ENCODE peak calls at places on chromosomes 2 and 18, in nine cellular contexts. One of them, this sample, is unnamed.

GRCh38 chr2:62803961-62804360 is 98.4 kb downstream of the EHBP1 start:
- DNase-seq in HepG2: no peak
- DNase-seq in stomach: no peak
- DNase-seq in upper lobe of left lung: no peak
- DNase-seq in HL-60: no peak
- DNase-seq in HCT116: no peak
- DNase-seq in breast epithelium: no peak
- DNase-seq in spleen: no peak
- DNase-seq in vagina: no peak
- DNase-seq in this sample: no peak

GRCh38 chr18:46736736-46737135 is 20.1 kb downstream of the ST8SIA5 start:
- DNase-seq in HepG2: no peak
- DNase-seq in stomach: no peak
- DNase-seq in upper lobe of left lung: no peak
- DNase-seq in HL-60: no peak
- DNase-seq in HCT116: no peak
- DNase-seq in breast epithelium: no peak
- DNase-seq in spleen: no peak
- DNase-seq in vagina: no peak
- DNase-seq in this sample: no peak

GRCh38 chr18:10771053-10771709 is 245.4 kb downstream of the NAPG start:
- DNase-seq in HepG2: no peak
- DNase-seq in stomach: no peak
- DNase-seq in upper lobe of left lung: no peak
- DNase-seq in HL-60: no peak
- DNase-seq in HCT116: no peak
- DNase-seq in breast epithelium: no peak
- DNase-seq in spleen: no peak
- DNase-seq in vagina: no peak
- DNase-seq in this sample: no peak

GRCh38 chr18:57802166-57802868 is 798 bp downstream of the ATP8B1 start:
- DNase-seq in HepG2: no peak
- DNase-seq in stomach: no peak
- DNase-seq in upper lobe of left lung: peak; percentile 80
- DNase-seq in HL-60: no peak
- DNase-seq in HCT116: no peak
- DNase-seq in breast epithelium: no peak
- DNase-seq in spleen: peak; percentile 77
- DNase-seq in vagina: no peak
- DNase-seq in this sample: no peak

GRCh38 chr2:234368861-234369261 is 128.0 kb downstream of the ARL4C start:
- DNase-seq in HepG2: no peak
- DNase-seq in stomach: no peak
- DNase-seq in upper lobe of left lung: no peak
- DNase-seq in HL-60: no peak
- DNase-seq in HCT116: no peak
- DNase-seq in breast epithelium: peak; percentile 53
- DNase-seq in spleen: no peak
- DNase-seq in vagina: no peak
- DNase-seq in this sample: no peak

GRCh38 chr2:159661286-159661685 is 44.9 kb upstream of the BAZ2B start:
- DNase-seq in HepG2: no peak
- DNase-seq in stomach: no peak
- DNase-seq in upper lobe of left lung: no peak
- DNase-seq in HL-60: no peak
- DNase-seq in HCT116: no peak
- DNase-seq in breast epithelium: no peak
- DNase-seq in spleen: no peak
- DNase-seq in vagina: no peak
- DNase-seq in this sample: no peak

GRCh38 chr2:79971807-79972206 is 332.7 kb downstream of the LRRTM1 start:
- DNase-seq in HepG2: no peak
- DNase-seq in stomach: no peak
- DNase-seq in upper lobe of left lung: no peak
- DNase-seq in HL-60: no peak
- DNase-seq in HCT116: no peak
- DNase-seq in breast epithelium: no peak
- DNase-seq in spleen: no peak
- DNase-seq in vagina: no peak
- DNase-seq in this sample: no peak

GRCh38 chr18:24271381-24272331 is 126.0 kb downstream of the OSBPL1A start:
- DNase-seq in HepG2: peak; percentile 4
- DNase-seq in stomach: peak; percentile 74
- DNase-seq in upper lobe of left lung: peak; percentile 94
- DNase-seq in HL-60: no peak
- DNase-seq in HCT116: peak; percentile 49
- DNase-seq in breast epithelium: peak; percentile 55
- DNase-seq in spleen: peak; percentile 91
- DNase-seq in vagina: no peak
- DNase-seq in this sample: peak; percentile 78

GRCh38 chr2:113890253-113891235 is 655 bp downstream of the ACTR3 start:
- DNase-seq in HepG2: peak; percentile 73
- DNase-seq in stomach: peak; percentile 59
- DNase-seq in upper lobe of left lung: peak; percentile 90
- DNase-seq in HL-60: no peak
- DNase-seq in HCT116: peak; percentile 41
- DNase-seq in breast epithelium: peak; percentile 70
- DNase-seq in spleen: peak; percentile 93
- DNase-seq in vagina: no peak
- DNase-seq in this sample: peak; percentile 78

GRCh38 chr2:113891265-113891959 is 1.5 kb downstream of the ACTR3 start:
- DNase-seq in HepG2: no peak
- DNase-seq in stomach: no peak
- DNase-seq in upper lobe of left lung: no peak
- DNase-seq in HL-60: no peak
- DNase-seq in HCT116: no peak
- DNase-seq in breast epithelium: no peak
- DNase-seq in spleen: no peak
- DNase-seq in vagina: no peak
- DNase-seq in this sample: no peak

GRCh38 chr2:113888641-113889470 is 1.0 kb upstream of the ACTR3 start:
- DNase-seq in HepG2: no peak
- DNase-seq in stomach: peak; percentile 38
- DNase-seq in upper lobe of left lung: no peak
- DNase-seq in HL-60: no peak
- DNase-seq in HCT116: no peak
- DNase-seq in breast epithelium: no peak
- DNase-seq in spleen: no peak
- DNase-seq in vagina: no peak
- DNase-seq in this sample: no peak

GRCh38 chr2:113887393-113887792 is 2.5 kb upstream of the ACTR3 start:
- DNase-seq in HepG2: no peak
- DNase-seq in stomach: no peak
- DNase-seq in upper lobe of left lung: no peak
- DNase-seq in HL-60: no peak
- DNase-seq in HCT116: no peak
- DNase-seq in breast epithelium: no peak
- DNase-seq in spleen: no peak
- DNase-seq in vagina: no peak
- DNase-seq in this sample: no peak

GRCh38 chr2:113889471-113890252 is at the start of gene ACTR3:
- DNase-seq in HepG2: peak; percentile 98
- DNase-seq in stomach: peak; percentile 98
- DNase-seq in upper lobe of left lung: peak; percentile 97
- DNase-seq in HL-60: peak; percentile 98
- DNase-seq in HCT116: peak; percentile 95
- DNase-seq in breast epithelium: peak; percentile 97
- DNase-seq in spleen: peak; percentile 100
- DNase-seq in vagina: peak; percentile 98
- DNase-seq in this sample: peak; percentile 100
- TF ChIP-seq POLR2AphosphoS5 in HepG2: peak; percentile 99
- TF ChIP-seq POLR2AphosphoS5 in stomach: peak; percentile 94
- TF ChIP-seq POLR2AphosphoS5 in upper lobe of left lung: peak; percentile 91
- TF ChIP-seq POLR2AphosphoS5 in HL-60: peak; percentile 91
- TF ChIP-seq POLR2AphosphoS5 in HCT116: peak; percentile 96
- TF ChIP-seq POLR2AphosphoS5 in breast epithelium: peak; percentile 83
- TF ChIP-seq POLR2AphosphoS5 in spleen: peak; percentile 96
- TF ChIP-seq POLR2AphosphoS5 in vagina: peak; percentile 94
- TF ChIP-seq POLR2AphosphoS5 in this sample: peak; percentile 71

DNA sequence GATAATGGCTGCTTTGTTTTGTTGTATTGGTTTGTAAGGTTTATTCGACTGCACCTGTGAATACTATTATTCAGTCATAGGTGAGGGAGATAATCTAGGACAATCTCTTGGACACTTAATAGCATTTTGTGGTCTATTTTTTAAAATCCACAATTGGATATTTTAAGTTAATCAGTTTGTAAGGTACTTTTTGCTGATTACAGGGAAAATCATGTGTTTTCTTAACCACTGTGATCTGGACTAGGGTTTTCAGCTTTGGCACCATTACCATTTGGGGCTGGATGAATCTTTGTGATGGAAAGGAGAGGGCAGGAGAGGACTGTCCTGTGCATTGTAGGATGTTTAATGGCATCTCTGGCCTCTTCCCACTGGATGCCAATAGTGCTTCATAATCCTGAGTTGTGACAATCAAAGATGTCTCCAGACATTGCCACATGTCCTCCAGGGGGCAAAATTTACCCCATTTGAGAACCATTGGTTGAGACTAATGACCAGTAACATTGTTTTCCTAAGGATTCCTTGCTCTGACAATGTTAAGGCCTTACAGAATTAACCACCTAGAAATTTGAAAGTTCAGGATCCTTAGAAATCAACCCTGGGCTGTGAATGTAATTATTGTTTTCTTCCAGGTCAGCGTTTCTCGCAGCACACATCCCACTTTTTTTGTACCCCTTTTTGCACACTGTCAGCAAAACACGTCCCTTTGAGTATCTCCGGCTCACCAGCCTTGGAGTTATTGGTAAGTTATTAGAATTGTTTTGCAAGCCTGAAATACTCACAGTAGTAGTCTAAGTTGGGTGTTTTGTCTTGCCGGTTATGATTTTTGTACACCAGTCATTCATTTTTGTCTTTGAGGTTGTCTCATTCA is 15.6 kb downstream of the CNOT9 start:
- DNase-seq in HepG2: no peak
- DNase-seq in stomach: no peak
- DNase-seq in upper lobe of left lung: no peak
- DNase-seq in HL-60: no peak
- DNase-seq in HCT116: no peak
- DNase-seq in breast epithelium: no peak
- DNase-seq in spleen: no peak
- DNase-seq in vagina: no peak
- DNase-seq in this sample: peak; percentile 21
- TF ChIP-seq CTCF in HepG2: peak; percentile 22
- TF ChIP-seq CTCF in stomach: no peak
- TF ChIP-seq CTCF in upper lobe of left lung: no peak
- TF ChIP-seq CTCF in HL-60: no peak
- TF ChIP-seq CTCF in HCT116: peak; percentile 26
- TF ChIP-seq CTCF in breast epithelium: no peak
- TF ChIP-seq CTCF in spleen: no peak
- TF ChIP-seq CTCF in vagina: no peak
- TF ChIP-seq CTCF in this sample: peak; percentile 16

GRCh38 chr2:172613035-172613434 is 57.1 kb downstream of the PDK1 start:
- DNase-seq in HepG2: no peak
- DNase-seq in stomach: no peak
- DNase-seq in upper lobe of left lung: no peak
- DNase-seq in HL-60: no peak
- DNase-seq in HCT116: no peak
- DNase-seq in breast epithelium: no peak
- DNase-seq in spleen: no peak
- DNase-seq in vagina: no peak
- DNase-seq in this sample: no peak

GRCh38 chr2:172606285-172606684 is 50.4 kb downstream of the PDK1 start:
- DNase-seq in HepG2: no peak
- DNase-seq in stomach: no peak
- DNase-seq in upper lobe of left lung: no peak
- DNase-seq in HL-60: no peak
- DNase-seq in HCT116: no peak
- DNase-seq in breast epithelium: no peak
- DNase-seq in spleen: no peak
- DNase-seq in vagina: no peak
- DNase-seq in this sample: no peak

GRCh38 chr2:172613610-172614231 is 57.8 kb downstream of the PDK1 start:
- DNase-seq in HepG2: no peak
- DNase-seq in stomach: no peak
- DNase-seq in upper lobe of left lung: peak; percentile 60
- DNase-seq in HL-60: no peak
- DNase-seq in HCT116: no peak
- DNase-seq in breast epithelium: no peak
- DNase-seq in spleen: no peak
- DNase-seq in vagina: no peak
- DNase-seq in this sample: no peak

GRCh38 chr2:172607379-172607928 is 51.6 kb downstream of the PDK1 start:
- DNase-seq in HepG2: no peak
- DNase-seq in stomach: no peak
- DNase-seq in upper lobe of left lung: no peak
- DNase-seq in HL-60: no peak
- DNase-seq in HCT116: no peak
- DNase-seq in breast epithelium: no peak
- DNase-seq in spleen: no peak
- DNase-seq in vagina: no peak
- DNase-seq in this sample: no peak

GRCh38 chr2:172609488-172609887 is 53.6 kb downstream of the PDK1 start:
- DNase-seq in HepG2: no peak
- DNase-seq in stomach: no peak
- DNase-seq in upper lobe of left lung: no peak
- DNase-seq in HL-60: no peak
- DNase-seq in HCT116: no peak
- DNase-seq in breast epithelium: no peak
- DNase-seq in spleen: no peak
- DNase-seq in vagina: no peak
- DNase-seq in this sample: no peak
- TF ChIP-seq POLR2AphosphoS5 in HepG2: no peak
- TF ChIP-seq POLR2AphosphoS5 in stomach: no peak
- TF ChIP-seq POLR2AphosphoS5 in upper lobe of left lung: no peak
- TF ChIP-seq POLR2AphosphoS5 in HL-60: no peak
- TF ChIP-seq POLR2AphosphoS5 in HCT116: no peak
- TF ChIP-seq POLR2AphosphoS5 in breast epithelium: no peak
- TF ChIP-seq POLR2AphosphoS5 in spleen: no peak
- TF ChIP-seq POLR2AphosphoS5 in vagina: no peak
- TF ChIP-seq POLR2AphosphoS5 in this sample: no peak

GRCh38 chr2:220887880-220888279 is 684.2 kb downstream of the EPHA4 start:
- DNase-seq in HepG2: no peak
- DNase-seq in stomach: no peak
- DNase-seq in upper lobe of left lung: no peak
- DNase-seq in HL-60: no peak
- DNase-seq in HCT116: no peak
- DNase-seq in breast epithelium: no peak
- DNase-seq in spleen: no peak
- DNase-seq in vagina: no peak
- DNase-seq in this sample: no peak

GRCh38 chr2:220891405-220891804 is 680.7 kb downstream of the EPHA4 start:
- DNase-seq in HepG2: no peak
- DNase-seq in stomach: no peak
- DNase-seq in upper lobe of left lung: no peak
- DNase-seq in HL-60: no peak
- DNase-seq in HCT116: peak; percentile 51
- DNase-seq in breast epithelium: no peak
- DNase-seq in spleen: no peak
- DNase-seq in vagina: no peak
- DNase-seq in this sample: peak; percentile 5

GRCh38 chr2:220892018-220892634 is 680.0 kb downstream of the EPHA4 start:
- DNase-seq in HepG2: no peak
- DNase-seq in stomach: no peak
- DNase-seq in upper lobe of left lung: no peak
- DNase-seq in HL-60: no peak
- DNase-seq in HCT116: no peak
- DNase-seq in breast epithelium: no peak
- DNase-seq in spleen: no peak
- DNase-seq in vagina: no peak
- DNase-seq in this sample: no peak

GRCh38 chr2:220885593-220885992 is 686.5 kb downstream of the EPHA4 start:
- DNase-seq in HepG2: no peak
- DNase-seq in stomach: no peak
- DNase-seq in upper lobe of left lung: no peak
- DNase-seq in HL-60: no peak
- DNase-seq in HCT116: no peak
- DNase-seq in breast epithelium: no peak
- DNase-seq in spleen: no peak
- DNase-seq in vagina: no peak
- DNase-seq in this sample: no peak

DNA sequence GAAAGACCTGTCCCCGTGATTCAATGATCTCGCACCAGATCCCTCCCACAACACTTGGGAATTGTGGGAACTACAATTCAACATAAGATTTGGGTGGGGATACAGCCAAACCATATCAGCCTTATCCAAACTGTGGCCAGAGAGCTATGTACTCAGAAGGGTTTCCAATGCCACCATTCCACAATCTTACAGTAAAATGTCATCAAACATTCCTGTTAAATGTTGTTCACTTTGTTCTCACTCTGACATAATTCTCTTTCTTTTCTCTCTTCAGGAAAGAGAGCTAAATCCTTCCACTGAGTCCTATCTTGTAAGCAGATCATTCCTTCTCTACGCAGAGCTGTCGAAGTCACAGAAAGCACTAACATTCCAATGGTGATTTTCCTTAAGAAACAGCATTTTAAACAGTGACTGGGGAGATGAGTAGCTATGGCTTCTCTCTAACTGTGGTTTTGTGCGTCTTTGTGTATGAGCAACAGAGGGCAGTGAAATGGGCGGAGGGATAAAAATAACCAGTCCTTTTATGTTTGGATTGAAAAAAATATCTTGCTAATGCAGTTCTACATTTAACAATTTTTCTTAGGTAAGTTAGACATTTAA is 684.7 kb downstream of the EPHA4 start:
- DNase-seq in HepG2: no peak
- DNase-seq in stomach: no peak
- DNase-seq in upper lobe of left lung: no peak
- DNase-seq in HL-60: no peak
- DNase-seq in HCT116: no peak
- DNase-seq in breast epithelium: no peak
- DNase-seq in spleen: no peak
- DNase-seq in vagina: no peak
- DNase-seq in this sample: no peak
- TF ChIP-seq CTCF in HepG2: no peak
- TF ChIP-seq CTCF in stomach: no peak
- TF ChIP-seq CTCF in upper lobe of left lung: no peak
- TF ChIP-seq CTCF in HL-60: no peak
- TF ChIP-seq CTCF in HCT116: no peak
- TF ChIP-seq CTCF in breast epithelium: no peak
- TF ChIP-seq CTCF in spleen: no peak
- TF ChIP-seq CTCF in vagina: no peak
- TF ChIP-seq CTCF in this sample: no peak